ENCODE peak calls at places on chromosomes 3 and 15, in five cellular contexts. V is IMR-90, Z is left ventricle myocardium inferior, N is left lung, L is prostate gland. Q is an unnamed sample.

GRCh38 chr3:123453675-123454074 is 4.8 kb upstream of the ADCY5 start:
- DNase-seq in N (no peak), L (no peak), Z (no peak), V (no peak), Q (no peak)

GRCh38 chr3:99901200-99901926 is 83.7 kb downstream of the CMSS1 start:
- DNase-seq in N (no peak), Z (no peak), L (no peak), V (peak), Q (no peak)

GRCh38 chr3:59884409-59884808 is 834.6 kb upstream of the CFAP20DC start:
- DNase-seq in Z (no peak), L (no peak), V (no peak), N (no peak), Q (no peak)

GRCh38 chr3:132553811-132554210 is 43.3 kb upstream of the ACKR4 start:
- DNase-seq in L (no peak), N (no peak), V (no peak), Z (no peak), Q (no peak)

GRCh38 chr15:32718082-32718821 is 448 bp downstream of the GREM1 start:
- DNase-seq in V (no peak), L (no peak), N (no peak), Z (no peak), Q (no peak)

GRCh38 chr3:130725746-130726145 is 20.9 kb downstream of the PIK3R4 start:
- DNase-seq in L (no peak), Z (no peak), N (no peak), V (no peak), Q (no peak)

GRCh38 chr3:50370594-50370993 is 11.3 kb upstream of the TMEM115 start:
- DNase-seq in N (no peak), L (no peak), Z (no peak), V (peak), Q (no peak)

GRCh38 chr15:29756358-29757267 is 65.7 kb downstream of the TJP1 start:
- DNase-seq in V (no peak), Z (no peak), L (no peak), N (no peak), Q (no peak)

GRCh38 chr15:96428742-96429141 is 98.2 kb downstream of the NR2F2 start:
- DNase-seq in L (no peak), N (no peak), V (peak), Z (no peak), Q (no peak)

GRCh38 chr3:143897558-143898305 is 49.5 kb upstream of the SLC9A9 start:
- DNase-seq in Z (no peak), V (peak), N (no peak), L (no peak), Q (no peak)

GRCh38 chr15:64137226-64137833 is 14.2 kb upstream of the SNX22 start:
- DNase-seq in V (no peak), L (no peak), N (no peak), Z (no peak), Q (no peak)

GRCh38 chr3:138684411-138684810 is 75.8 kb downstream of the FAIM start:
- DNase-seq in N (no peak), V (no peak), L (no peak), Z (no peak), Q (no peak)

GRCh38 chr3:117645561-117646242 is 936.1 kb downstream of the TUSC7 start:
- DNase-seq in Z (no peak), V (peak), N (no peak), L (no peak), Q (no peak)

GRCh38 chr15:63155486-63155885 is 1.8 kb downstream of the RPS27L start:
- DNase-seq in L (no peak), N (no peak), Z (no peak), V (no peak), Q (no peak)

GRCh38 chr15:81303241-81304225 is 20.4 kb downstream of the STARD5 start:
- DNase-seq in Z (no peak), L (peak), V (peak), N (no peak), Q (peak)

GRCh38 chr15:83855956-83856355 is 202.0 kb downstream of the ADAMTSL3 start:
- DNase-seq in L (no peak), N (no peak), Z (no peak), V (no peak), Q (no peak)

GRCh38 chr15:96064351-96064756 is 266.1 kb upstream of the NR2F2 start:
- DNase-seq in L (no peak), Z (no peak), V (peak), N (no peak), Q (no peak)

GRCh38 chr3:129429597-129429996 is 1.2 kb upstream of the EFCAB12 start:
- DNase-seq in Z (no peak), N (no peak), V (no peak), L (no peak), Q (no peak)

GRCh38 chr3:190429681-190430080 is 20.0 kb downstream of the TMEM207 start:
- DNase-seq in L (no peak), N (no peak), Z (no peak), V (peak), Q (no peak)

GRCh38 chr15:58506787-58507671 is 75.2 kb downstream of the LIPC start:
- DNase-seq in V (no peak), Z (no peak), L (no peak), N (no peak), Q (no peak)

GRCh38 chr3:14142567-14143270 is 17.9 kb downstream of the TMEM43 start:
- DNase-seq in L (no peak), N (no peak), Z (no peak), V (no peak), Q (peak)

GRCh38 chr3:72447059-72447946 is 400.9 kb downstream of the SHQ1 start:
- DNase-seq in L (peak), Z (peak), V (peak), N (peak), Q (peak)

GRCh38 chr3:12934431-12934830 is 93.1 kb upstream of the RPL32 start:
- DNase-seq in L (peak), Z (peak), V (no peak), N (no peak), Q (no peak)

GRCh38 chr15:65451989-65452388 is 29.2 kb upstream of the IGDCC4 start:
- DNase-seq in V (no peak), L (no peak), Z (no peak), N (no peak), Q (no peak)

GRCh38 chr3:119697394-119697793 is 5.4 kb upstream of the CFAP91 start:
- DNase-seq in L (no peak), Z (no peak), V (no peak), N (no peak), Q (no peak)

GRCh38 chr3:50327943-50328691 is at the start of gene TUSC2:
- DNase-seq in V (peak), L (peak), Z (peak), N (peak), Q (peak)

GRCh38 chr15:42457445-42458442 is 33.2 kb downstream of the ZNF106 start:
- DNase-seq in N (peak), L (peak), Z (peak), V (peak), Q (no peak)

GRCh38 chr3:160473233-160473632 is 23.6 kb upstream of the TRIM59 start:
- DNase-seq in N (no peak), Z (no peak), V (peak), L (no peak), Q (no peak)

GRCh38 chr3:58383904-58384303 is 49.7 kb downstream of the PDHB start:
- DNase-seq in V (peak), N (peak), Z (no peak), L (peak), Q (no peak)

GRCh38 chr3:127413318-127413673 is 125.5 kb upstream of the PRR20G start:
- DNase-seq in L (no peak), Z (no peak), V (no peak), N (no peak), Q (no peak)

GRCh38 chr15:64857421-64857820 is 15.7 kb downstream of the PLEKHO2 start:
- DNase-seq in V (peak), L (no peak), Z (no peak), N (no peak), Q (no peak)

GRCh38 chr15:63291507-63291906 is 14.1 kb downstream of the APH1B start:
- DNase-seq in N (no peak), Z (no peak), V (peak), L (no peak), Q (no peak)

GRCh38 chr3:129313415-129313982 is 34.8 kb downstream of the HMCES start:
- DNase-seq in V (peak), N (no peak), L (no peak), Z (no peak), Q (peak)

GRCh38 chr3:151227438-151228290 is 24.6 kb upstream of the GPR171 start:
- DNase-seq in N (peak), Z (peak), V (peak), L (peak), Q (peak)

GRCh38 chr15:31405200-31405929 is 78.7 kb downstream of the KLF13 start:
- DNase-seq in L (no peak), Z (no peak), V (peak), N (no peak), Q (no peak)

GRCh38 chr3:65883614-65884013 is 155.1 kb downstream of the MAGI1 start:
- DNase-seq in V (peak), L (peak), N (no peak), Z (no peak), Q (no peak)

GRCh38 chr3:176872771-176873209 is 324.5 kb downstream of the TBL1XR1 start:
- DNase-seq in Z (no peak), L (peak), V (peak), N (no peak), Q (peak)

GRCh38 chr15:56040081-56041035 is 46.9 kb upstream of the NEDD4 start:
- DNase-seq in N (peak), L (peak), Z (peak), V (peak), Q (no peak)

GRCh38 chr3:196275126-196275525 is 12.4 kb downstream of the PCYT1A start:
- DNase-seq in L (no peak), V (no peak), N (no peak), Z (no peak), Q (no peak)

GRCh38 chr3:196284396-196284795 is 3.1 kb downstream of the PCYT1A start:
- DNase-seq in Z (no peak), N (no peak), V (peak), L (no peak), Q (no peak)

GRCh38 chr3:196281962-196282361 is 5.6 kb downstream of the PCYT1A start:
- DNase-seq in L (no peak), V (no peak), N (no peak), Z (no peak), Q (no peak)

GRCh38 chr3:196280689-196281463 is 6.7 kb downstream of the PCYT1A start:
- DNase-seq in N (no peak), V (no peak), Z (no peak), L (no peak), Q (no peak)
- H3K27ac ChIP-seq in N (no peak), V (no peak), Z (peak), L (no peak), Q (peak)

DNA sequence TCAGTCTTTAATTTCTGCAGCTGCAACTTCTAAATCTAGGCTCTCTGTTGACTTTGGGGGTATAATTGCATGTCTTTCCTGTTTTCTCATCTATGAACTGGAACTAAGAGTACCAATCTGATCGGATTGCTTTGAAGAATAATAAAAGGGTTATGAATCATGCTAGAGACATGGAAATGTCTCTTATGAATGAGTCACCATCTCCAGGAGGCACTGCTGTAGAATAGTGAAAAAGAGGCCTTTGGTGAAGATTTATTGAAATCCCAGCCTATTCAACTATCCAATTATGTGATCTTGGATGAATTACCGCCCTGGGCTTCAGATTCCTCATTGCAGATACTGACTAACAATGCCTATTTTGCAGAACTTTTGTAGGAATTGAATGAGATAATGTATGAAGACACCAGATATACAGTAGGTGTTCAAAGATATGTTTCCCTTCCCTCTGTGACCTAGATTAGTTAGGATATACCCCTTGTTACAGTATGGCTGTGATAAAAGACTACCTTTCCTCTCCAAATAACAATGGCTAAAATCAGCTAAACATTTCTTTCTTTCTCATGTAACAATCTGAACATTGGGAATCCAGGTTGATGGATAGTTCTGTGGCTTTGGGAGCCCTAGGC is 11.5 kb upstream of the CMTM8 start:
- DNase-seq in V (peak), Z (no peak), L (no peak), N (no peak), Q (no peak)
- H3K27ac ChIP-seq in V (no peak), Z (no peak), L (no peak), N (no peak), Q (no peak)

DNA sequence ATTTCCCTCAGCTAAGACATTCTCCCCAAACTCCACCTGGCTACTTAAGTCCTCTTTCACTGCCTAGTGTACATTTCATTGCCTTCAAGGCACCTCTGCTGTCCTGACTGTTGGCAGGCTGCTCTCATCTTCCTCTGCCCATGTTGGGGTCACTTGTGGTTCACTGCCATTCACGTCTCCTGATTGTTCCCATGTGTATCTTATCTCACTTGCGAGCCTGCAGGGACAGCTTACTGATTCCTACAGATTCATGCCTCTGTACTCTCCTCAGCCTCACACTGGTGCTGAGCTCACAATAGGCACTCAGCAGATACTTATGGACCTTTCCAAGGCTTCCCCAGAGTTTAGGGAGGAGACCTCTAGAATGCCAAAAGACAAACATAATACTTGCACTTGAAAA is 28.8 kb upstream of the ANP32A start:
- DNase-seq in V (no peak), Z (no peak), L (no peak), N (no peak), Q (no peak)
- H3K27ac ChIP-seq in V (no peak), Z (no peak), L (no peak), N (no peak), Q (no peak)

GRCh38 chr3:147940400-147940799 is 531.2 kb downstream of the ZIC1 start:
- DNase-seq in Z (no peak), V (no peak), N (no peak), L (no peak), Q (no peak)
- H3K27ac ChIP-seq in Z (no peak), V (no peak), N (no peak), L (no peak), Q (no peak)

GRCh38 chr3:11509175-11510000 is 134.3 kb downstream of the VGLL4 start:
- DNase-seq in Z (peak), V (peak), N (peak), L (peak), Q (no peak)
- H3K27ac ChIP-seq in Z (peak), V (peak), N (peak), L (peak), Q (no peak)

GRCh38 chr3:56802793-56803192 is 1.0 kb upstream of the ARHGEF3 start:
- DNase-seq in Z (no peak), L (no peak), V (no peak), N (no peak), Q (no peak)
- H3K27ac ChIP-seq in Z (no peak), L (no peak), V (no peak), N (no peak), Q (no peak)

GRCh38 chr15:22918596-22919140 is 61.5 kb downstream of the CYFIP1 start:
- DNase-seq in V (no peak), Z (no peak), N (no peak), L (no peak), Q (no peak)
- H3K27ac ChIP-seq in V (no peak), Z (no peak), N (no peak), L (no peak), Q (no peak)

GRCh38 chr3:32502944-32503286 is 263 bp upstream of the CMTM6 start:
- DNase-seq in V (no peak), N (no peak), Z (no peak), L (no peak), Q (no peak)
- H3K27ac ChIP-seq in V (peak), N (peak), Z (peak), L (peak), Q (peak)

DNA sequence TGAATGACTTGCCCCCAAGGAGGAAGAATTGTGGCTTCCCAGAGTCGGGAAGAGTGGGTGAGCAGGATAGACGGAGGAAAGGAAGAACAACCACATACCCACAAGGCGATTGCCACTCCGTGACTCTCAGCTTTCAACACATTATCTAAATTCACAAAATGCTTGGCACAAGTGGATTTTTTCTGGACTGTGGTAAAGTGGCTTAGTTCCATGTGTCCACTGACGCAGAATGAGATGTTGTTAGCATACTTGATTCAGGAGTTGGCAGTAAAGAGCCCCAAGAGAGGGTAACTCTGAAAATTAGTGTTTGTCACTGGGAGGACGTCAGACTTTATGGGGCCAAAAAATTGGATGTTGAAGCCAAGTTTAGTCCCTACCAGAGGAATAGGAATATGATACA is 198.8 kb upstream of the CTNNB1 start:
- DNase-seq in L (no peak), N (no peak), Z (no peak), V (no peak), Q (no peak)
- H3K27ac ChIP-seq in L (no peak), N (no peak), Z (no peak), V (no peak), Q (no peak)

GRCh38 chr15:40322531-40323238 is 807 bp upstream of the INAFM2 start:
- DNase-seq in N (no peak), Z (no peak), V (no peak), L (no peak), Q (no peak)
- H3K27ac ChIP-seq in N (peak), Z (peak), V (no peak), L (peak), Q (peak)